ENCODE peak calls at places on chromosomes 6 and 20, in nine cellular contexts. One of them, this sample, is unnamed.
A peak's percentile ranks its signal among the peaks of the same experiment; 100 is the strongest.

GRCh38 chr6:939526-940252 is 246.8 kb upstream of the EXOC2 start:
- DNase-seq in uterus: no peak
- DNase-seq in Karpas-422: no peak
- DNase-seq in astrocyte of the spinal cord: no peak
- DNase-seq in HL-60: no peak
- DNase-seq in heart right ventricle: no peak
- DNase-seq in cardiac muscle cell: no peak
- DNase-seq in pancreas: no peak
- DNase-seq in GM23338: no peak
- DNase-seq in this sample: no peak

GRCh38 chr6:132425176-132425575 is 23.9 kb upstream of the MOXD1 start:
- DNase-seq in uterus: no peak
- DNase-seq in Karpas-422: no peak
- DNase-seq in astrocyte of the spinal cord: no peak
- DNase-seq in HL-60: no peak
- DNase-seq in heart right ventricle: no peak
- DNase-seq in cardiac muscle cell: no peak
- DNase-seq in pancreas: no peak
- DNase-seq in GM23338: peak; percentile 3
- DNase-seq in this sample: no peak

GRCh38 chr6:38804368-38804767 is 89.3 kb downstream of the DNAH8 start:
- DNase-seq in uterus: no peak
- DNase-seq in Karpas-422: no peak
- DNase-seq in astrocyte of the spinal cord: no peak
- DNase-seq in HL-60: no peak
- DNase-seq in heart right ventricle: no peak
- DNase-seq in cardiac muscle cell: no peak
- DNase-seq in pancreas: no peak
- DNase-seq in GM23338: no peak
- DNase-seq in this sample: no peak

GRCh38 chr20:44959082-44959895 is 908 bp downstream of the TOMM34 start:
- DNase-seq in uterus: no peak
- DNase-seq in Karpas-422: peak; percentile 75
- DNase-seq in astrocyte of the spinal cord: peak; percentile 55
- DNase-seq in HL-60: peak; percentile 29
- DNase-seq in heart right ventricle: peak; percentile 36
- DNase-seq in cardiac muscle cell: peak; percentile 51
- DNase-seq in pancreas: no peak
- DNase-seq in GM23338: peak; percentile 33
- DNase-seq in this sample: peak; percentile 85

GRCh38 chr20:14957416-14957815 is 620.0 kb upstream of the FLRT3 start:
- DNase-seq in uterus: no peak
- DNase-seq in Karpas-422: no peak
- DNase-seq in astrocyte of the spinal cord: no peak
- DNase-seq in HL-60: no peak
- DNase-seq in heart right ventricle: no peak
- DNase-seq in cardiac muscle cell: no peak
- DNase-seq in pancreas: no peak
- DNase-seq in GM23338: peak; percentile 28
- DNase-seq in this sample: no peak

GRCh38 chr6:80457044-80457933 is 350.8 kb downstream of the BCKDHB start:
- DNase-seq in uterus: peak; percentile 54
- DNase-seq in Karpas-422: no peak
- DNase-seq in astrocyte of the spinal cord: peak; percentile 96
- DNase-seq in HL-60: no peak
- DNase-seq in heart right ventricle: peak; percentile 66
- DNase-seq in cardiac muscle cell: peak; percentile 97
- DNase-seq in pancreas: peak; percentile 26
- DNase-seq in GM23338: no peak
- DNase-seq in this sample: peak; percentile 96

GRCh38 chr6:56803594-56803993 is 151.3 kb upstream of the BEND6 start:
- DNase-seq in uterus: no peak
- DNase-seq in Karpas-422: no peak
- DNase-seq in astrocyte of the spinal cord: peak; percentile 81
- DNase-seq in HL-60: no peak
- DNase-seq in heart right ventricle: no peak
- DNase-seq in cardiac muscle cell: peak; percentile 77
- DNase-seq in pancreas: no peak
- DNase-seq in GM23338: no peak
- DNase-seq in this sample: peak; percentile 63

GRCh38 chr6:13273931-13274706 is 54.2 kb downstream of the TBC1D7 start:
- DNase-seq in uterus: no peak
- DNase-seq in Karpas-422: peak; percentile 44
- DNase-seq in astrocyte of the spinal cord: no peak
- DNase-seq in HL-60: peak; percentile 48
- DNase-seq in heart right ventricle: no peak
- DNase-seq in cardiac muscle cell: no peak
- DNase-seq in pancreas: peak; percentile 56
- DNase-seq in GM23338: no peak
- DNase-seq in this sample: no peak

GRCh38 chr20:23585449-23585807 is 17.1 kb upstream of the CST9L start:
- DNase-seq in uterus: no peak
- DNase-seq in Karpas-422: no peak
- DNase-seq in astrocyte of the spinal cord: no peak
- DNase-seq in HL-60: no peak
- DNase-seq in heart right ventricle: no peak
- DNase-seq in cardiac muscle cell: no peak
- DNase-seq in pancreas: no peak
- DNase-seq in GM23338: no peak
- DNase-seq in this sample: no peak

GRCh38 chr6:157861184-157861583 is 38.1 kb downstream of the SNX9 start:
- DNase-seq in uterus: no peak
- DNase-seq in Karpas-422: no peak
- DNase-seq in astrocyte of the spinal cord: no peak
- DNase-seq in HL-60: no peak
- DNase-seq in heart right ventricle: no peak
- DNase-seq in cardiac muscle cell: no peak
- DNase-seq in pancreas: no peak
- DNase-seq in GM23338: no peak
- DNase-seq in this sample: no peak

GRCh38 chr6:139472341-139473038 is 98.0 kb upstream of the CITED2 start:
- DNase-seq in uterus: no peak
- DNase-seq in Karpas-422: no peak
- DNase-seq in astrocyte of the spinal cord: peak; percentile 37
- DNase-seq in HL-60: peak; percentile 65
- DNase-seq in heart right ventricle: no peak
- DNase-seq in cardiac muscle cell: peak; percentile 64
- DNase-seq in pancreas: no peak
- DNase-seq in GM23338: no peak
- DNase-seq in this sample: peak; percentile 41

GRCh38 chr6:116385462-116385807 is 14.7 kb downstream of the DSE start:
- DNase-seq in uterus: no peak
- DNase-seq in Karpas-422: no peak
- DNase-seq in astrocyte of the spinal cord: peak; percentile 78
- DNase-seq in HL-60: no peak
- DNase-seq in heart right ventricle: peak; percentile 33
- DNase-seq in cardiac muscle cell: peak; percentile 56
- DNase-seq in pancreas: no peak
- DNase-seq in GM23338: no peak
- DNase-seq in this sample: peak; percentile 54

GRCh38 chr20:4009305-4009704 is 6.1 kb downstream of the RNF24 start:
- DNase-seq in uterus: no peak
- DNase-seq in Karpas-422: no peak
- DNase-seq in astrocyte of the spinal cord: no peak
- DNase-seq in HL-60: no peak
- DNase-seq in heart right ventricle: no peak
- DNase-seq in cardiac muscle cell: peak; percentile 25
- DNase-seq in pancreas: no peak
- DNase-seq in GM23338: no peak
- DNase-seq in this sample: no peak

GRCh38 chr6:4608361-4609115 is 167.7 kb upstream of the CDYL start:
- DNase-seq in uterus: no peak
- DNase-seq in Karpas-422: no peak
- DNase-seq in astrocyte of the spinal cord: no peak
- DNase-seq in HL-60: no peak
- DNase-seq in heart right ventricle: no peak
- DNase-seq in cardiac muscle cell: no peak
- DNase-seq in pancreas: no peak
- DNase-seq in GM23338: no peak
- DNase-seq in this sample: no peak

GRCh38 chr20:63778034-63778752 is 38.6 kb downstream of the SLC2A4RG start:
- DNase-seq in uterus: no peak
- DNase-seq in Karpas-422: no peak
- DNase-seq in astrocyte of the spinal cord: no peak
- DNase-seq in HL-60: no peak
- DNase-seq in heart right ventricle: no peak
- DNase-seq in cardiac muscle cell: no peak
- DNase-seq in pancreas: no peak
- DNase-seq in GM23338: no peak
- DNase-seq in this sample: no peak

DNA sequence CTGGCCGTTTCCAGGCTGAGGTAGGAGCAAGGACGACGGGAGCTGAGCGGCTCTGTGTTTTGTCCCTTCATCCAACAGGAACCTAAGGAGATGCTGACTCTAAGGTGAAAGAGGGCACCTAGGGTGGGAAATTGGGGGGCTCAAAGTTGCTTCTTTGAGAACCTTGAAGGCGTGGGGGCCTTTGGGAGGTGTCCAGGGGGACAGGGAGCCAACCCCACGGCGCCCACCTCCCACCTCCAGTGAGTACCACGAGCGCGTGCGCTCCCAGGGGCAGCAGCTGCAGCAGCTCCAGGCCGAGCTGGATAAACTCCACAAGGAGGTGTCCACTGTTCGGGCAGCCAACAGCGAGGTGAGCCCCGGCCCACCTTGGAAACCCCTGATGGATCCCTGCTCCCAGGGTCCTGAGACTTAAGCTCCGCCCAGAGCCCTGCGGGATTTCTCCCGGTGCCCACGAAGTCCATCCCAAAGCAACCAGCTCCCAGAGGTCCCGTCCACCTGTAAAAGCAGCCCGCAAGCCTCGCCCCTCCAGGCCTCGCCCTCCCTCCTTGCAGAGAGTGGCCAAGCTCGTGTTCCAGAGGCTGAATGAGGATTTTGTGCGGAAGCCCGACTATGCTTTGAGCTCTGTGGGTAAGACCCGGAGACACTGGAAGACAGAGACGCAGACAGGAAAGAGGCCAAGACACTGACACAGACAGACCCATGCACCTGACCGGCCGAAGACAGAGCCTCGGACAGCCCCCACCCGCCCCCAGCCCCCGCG is 2.9 kb downstream of the SPAG4 start:
- DNase-seq in uterus: no peak
- DNase-seq in Karpas-422: peak; percentile 56
- DNase-seq in astrocyte of the spinal cord: peak; percentile 34
- DNase-seq in HL-60: no peak
- DNase-seq in heart right ventricle: no peak
- DNase-seq in cardiac muscle cell: peak; percentile 32
- DNase-seq in pancreas: peak; percentile 46
- DNase-seq in GM23338: peak; percentile 47
- DNase-seq in this sample: peak; percentile 59
- H3K4me3 ChIP-seq in uterus: peak overlapping the region; percentile 54
- H3K4me3 ChIP-seq in Karpas-422: peak overlapping the region; percentile 74
- H3K4me3 ChIP-seq in astrocyte of the spinal cord: peak overlapping the region; percentile 60
- H3K4me3 ChIP-seq in HL-60: no peak overlapping the region
- H3K4me3 ChIP-seq in heart right ventricle: peak overlapping the region; percentile 52
- H3K4me3 ChIP-seq in cardiac muscle cell: peak overlapping the region; percentile 46
- H3K4me3 ChIP-seq in pancreas: peak overlapping the region; percentile 5
- H3K4me3 ChIP-seq in GM23338: peak overlapping the region; percentile 84
- H3K4me3 ChIP-seq in this sample: peak overlapping the region; percentile 56

GRCh38 chr6:90039911-90040310 is 145.6 kb downstream of the GJA10 start:
- DNase-seq in uterus: no peak
- DNase-seq in Karpas-422: no peak
- DNase-seq in astrocyte of the spinal cord: peak; percentile 12
- DNase-seq in HL-60: no peak
- DNase-seq in heart right ventricle: no peak
- DNase-seq in cardiac muscle cell: no peak
- DNase-seq in pancreas: no peak
- DNase-seq in GM23338: no peak
- DNase-seq in this sample: no peak
- H3K4me3 ChIP-seq in uterus: no peak overlapping the region
- H3K4me3 ChIP-seq in Karpas-422: no peak overlapping the region
- H3K4me3 ChIP-seq in astrocyte of the spinal cord: no peak overlapping the region
- H3K4me3 ChIP-seq in HL-60: no peak overlapping the region
- H3K4me3 ChIP-seq in heart right ventricle: no peak overlapping the region
- H3K4me3 ChIP-seq in cardiac muscle cell: no peak overlapping the region
- H3K4me3 ChIP-seq in pancreas: no peak overlapping the region
- H3K4me3 ChIP-seq in GM23338: no peak overlapping the region
- H3K4me3 ChIP-seq in this sample: no peak overlapping the region

DNA sequence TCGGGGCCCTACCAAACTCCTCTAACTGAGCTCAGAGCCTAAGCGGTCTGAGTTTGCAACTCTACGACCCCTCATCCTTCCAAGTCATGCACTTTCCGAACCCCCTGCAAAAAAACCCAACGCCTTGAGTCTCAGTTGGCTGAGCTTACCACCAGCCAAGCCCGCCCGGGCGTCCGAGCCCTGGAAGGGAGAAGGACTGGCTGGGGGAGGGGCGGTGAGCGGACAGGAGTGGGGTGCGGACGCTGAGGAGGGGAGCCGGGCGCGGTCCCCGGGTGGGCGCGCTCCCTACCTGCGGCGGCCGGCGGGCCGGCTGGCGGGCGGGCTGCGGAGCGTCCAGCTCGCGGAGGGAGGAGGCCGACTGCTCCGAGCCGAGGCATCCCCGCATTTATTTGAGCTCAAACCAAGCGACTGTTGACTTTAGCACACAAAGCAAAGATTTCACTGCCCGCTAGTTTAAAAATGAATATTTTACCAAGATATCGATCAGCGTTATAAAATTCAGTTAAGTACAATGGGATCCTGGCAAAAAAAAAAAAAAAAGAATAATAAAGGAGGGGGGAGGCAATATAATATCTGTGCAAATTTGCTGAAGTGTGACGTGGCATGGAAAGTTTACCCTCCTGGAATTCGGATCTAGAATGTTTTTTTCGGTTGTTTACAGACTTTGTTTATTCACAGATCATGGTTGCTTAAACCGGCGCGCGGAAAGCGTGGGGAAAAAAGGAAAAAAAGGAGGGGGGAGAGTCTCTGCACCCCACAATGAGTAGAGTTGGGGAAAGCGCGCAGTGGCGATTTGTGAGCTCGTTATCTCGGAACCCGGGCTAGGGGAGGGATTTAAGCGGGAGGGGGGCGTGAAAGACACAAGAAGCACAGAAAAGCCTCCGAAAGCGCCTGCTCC is 5.9 kb downstream of the FOXA2 start:
- DNase-seq in uterus: no peak
- DNase-seq in Karpas-422: no peak
- DNase-seq in astrocyte of the spinal cord: no peak
- DNase-seq in HL-60: no peak
- DNase-seq in heart right ventricle: no peak
- DNase-seq in cardiac muscle cell: no peak
- DNase-seq in pancreas: peak; percentile 72
- DNase-seq in GM23338: no peak
- DNase-seq in this sample: no peak
- H3K4me3 ChIP-seq in uterus: no peak overlapping the region
- H3K4me3 ChIP-seq in Karpas-422: no peak overlapping the region
- H3K4me3 ChIP-seq in astrocyte of the spinal cord: no peak overlapping the region
- H3K4me3 ChIP-seq in HL-60: no peak overlapping the region
- H3K4me3 ChIP-seq in heart right ventricle: peak overlapping the region; percentile 5
- H3K4me3 ChIP-seq in cardiac muscle cell: no peak overlapping the region
- H3K4me3 ChIP-seq in pancreas: peak overlapping the region; percentile 55
- H3K4me3 ChIP-seq in GM23338: peak overlapping the region; percentile 44
- H3K4me3 ChIP-seq in this sample: no peak overlapping the region

DNA sequence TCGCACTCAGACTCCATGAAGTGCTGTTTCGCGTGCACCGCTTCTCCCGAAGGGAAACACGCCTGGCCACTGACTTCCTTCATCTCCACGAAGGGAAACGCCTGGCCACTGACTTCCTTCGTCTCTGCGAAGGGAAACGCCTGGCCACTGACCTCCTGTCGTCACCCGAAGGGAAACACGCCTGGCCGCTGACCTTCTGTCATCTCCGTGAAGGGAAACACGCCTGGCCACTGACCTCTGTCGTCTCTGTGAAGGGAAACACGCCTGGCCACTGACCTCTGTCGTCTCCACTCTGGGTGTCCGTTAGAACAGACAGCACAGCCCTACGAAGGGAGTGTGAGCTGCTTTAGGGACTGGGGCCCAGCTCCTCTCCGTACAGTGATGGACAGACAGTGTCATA is 17.1 kb upstream of the ADRM1 start:
- DNase-seq in uterus: peak; percentile 77
- DNase-seq in Karpas-422: no peak
- DNase-seq in astrocyte of the spinal cord: no peak
- DNase-seq in HL-60: no peak
- DNase-seq in heart right ventricle: peak; percentile 54
- DNase-seq in cardiac muscle cell: no peak
- DNase-seq in pancreas: no peak
- DNase-seq in GM23338: no peak
- DNase-seq in this sample: no peak
- H3K4me3 ChIP-seq in uterus: no peak overlapping the region
- H3K4me3 ChIP-seq in Karpas-422: no peak overlapping the region
- H3K4me3 ChIP-seq in astrocyte of the spinal cord: no peak overlapping the region
- H3K4me3 ChIP-seq in HL-60: no peak overlapping the region
- H3K4me3 ChIP-seq in heart right ventricle: no peak overlapping the region
- H3K4me3 ChIP-seq in cardiac muscle cell: no peak overlapping the region
- H3K4me3 ChIP-seq in pancreas: no peak overlapping the region
- H3K4me3 ChIP-seq in GM23338: no peak overlapping the region
- H3K4me3 ChIP-seq in this sample: no peak overlapping the region